ENCODE peak calls at places on chromosomes 13 and 19, in four cellular contexts. P, Y, V and C are unnamed samples.
A peak's percentile ranks its signal among the peaks of the same experiment; 100 is the strongest.

GRCh38 chr19:35608250-35608649 is 4.3 kb upstream of the HAUS5 start:
- DNase-seq in P (no peak), Y (peak; percentile 11), V (no peak), C (no peak)

GRCh38 chr13:93226065-93226622 is 463 bp upstream of the GPC6 start:
- DNase-seq in P (no peak), Y (no peak), V (no peak), C (no peak)

GRCh38 chr13:113989585-113990300 is 15.9 kb upstream of the C13orf46 start:
- DNase-seq in P (no peak), Y (peak; percentile 56), V (no peak), C (no peak)

GRCh38 chr19:10699650-10700335 is 1.4 kb upstream of the QTRT1 start:
- DNase-seq in P (no peak), Y (peak; percentile 71), V (peak; percentile 35), C (no peak)

GRCh38 chr19:15737722-15738121 is at the start of gene OR10H3:
- DNase-seq in P (no peak), Y (no peak), V (no peak), C (no peak)

GRCh38 chr13:41061075-41061913 is at the start of gene WBP4:
- DNase-seq in P (peak; percentile 71), Y (peak; percentile 96), V (peak; percentile 82), C (peak; percentile 75)

GRCh38 chr19:38932425-38933179 is 1.9 kb downstream of the MRPS12 start:
- DNase-seq in P (peak; percentile 20), Y (peak; percentile 45), V (no peak), C (no peak)

GRCh38 chr19:289651-290538 is 1.3 kb downstream of the PLPP2 start:
- DNase-seq in P (peak; percentile 45), Y (no peak), V (no peak), C (peak; percentile 37)

GRCh38 chr13:59391696-59392095 is 772.0 kb downstream of the DIAPH3 start:
- DNase-seq in P (peak; percentile 7), Y (peak; percentile 84), V (peak; percentile 45), C (peak; percentile 32)

GRCh38 chr13:22960827-22961226 is 220.0 kb upstream of the SGCG start:
- DNase-seq in P (no peak), Y (no peak), V (no peak), C (no peak)

GRCh38 chr19:33678796-33679195 is 57.0 kb downstream of the CHST8 start:
- DNase-seq in P (no peak), Y (no peak), V (no peak), C (no peak)

GRCh38 chr19:30116984-30117555 is 175.0 kb downstream of the URI1 start:
- DNase-seq in P (no peak), Y (no peak), V (no peak), C (no peak)

GRCh38 chr19:13841339-13842293 is 35.3 kb upstream of the NANOS3 start:
- DNase-seq in P (no peak), Y (peak; percentile 53), V (no peak), C (no peak)

GRCh38 chr19:30255783-30256509 is 116.2 kb upstream of the ZNF536 start:
- DNase-seq in P (no peak), Y (no peak), V (no peak), C (no peak)

GRCh38 chr13:44084146-44084545 is 204.4 kb downstream of the LACC1 start:
- DNase-seq in P (no peak), Y (no peak), V (no peak), C (no peak)

GRCh38 chr19:8451377-8451776 is 6.6 kb downstream of the HNRNPM start:
- DNase-seq in P (no peak), Y (no peak), V (no peak), C (no peak)

GRCh38 chr19:42540071-42540553 is 11.8 kb upstream of the CEACAM1 start:
- DNase-seq in P (no peak), Y (no peak), V (no peak), C (no peak)

GRCh38 chr19:1285737-1286360 is at the start of gene EFNA2:
- DNase-seq in P (peak; percentile 75), Y (no peak), V (no peak), C (no peak)

GRCh38 chr19:35717665-35718344 is at the start of gene KMT2B:
- DNase-seq in P (peak; percentile 95), Y (no peak), V (no peak), C (peak; percentile 99)

GRCh38 chr19:31504221-31504620 is 155.0 kb upstream of the TSHZ3 start:
- DNase-seq in P (no peak), Y (no peak), V (no peak), C (no peak)

GRCh38 chr13:51241720-51242119 is 19.5 kb downstream of the FAM124A start:
- DNase-seq in P (no peak), Y (peak; percentile 60), V (no peak), C (no peak)
- TF ChIP-seq SPI1 in P (no peak), Y (no peak), V (no peak), C (no peak)

DNA sequence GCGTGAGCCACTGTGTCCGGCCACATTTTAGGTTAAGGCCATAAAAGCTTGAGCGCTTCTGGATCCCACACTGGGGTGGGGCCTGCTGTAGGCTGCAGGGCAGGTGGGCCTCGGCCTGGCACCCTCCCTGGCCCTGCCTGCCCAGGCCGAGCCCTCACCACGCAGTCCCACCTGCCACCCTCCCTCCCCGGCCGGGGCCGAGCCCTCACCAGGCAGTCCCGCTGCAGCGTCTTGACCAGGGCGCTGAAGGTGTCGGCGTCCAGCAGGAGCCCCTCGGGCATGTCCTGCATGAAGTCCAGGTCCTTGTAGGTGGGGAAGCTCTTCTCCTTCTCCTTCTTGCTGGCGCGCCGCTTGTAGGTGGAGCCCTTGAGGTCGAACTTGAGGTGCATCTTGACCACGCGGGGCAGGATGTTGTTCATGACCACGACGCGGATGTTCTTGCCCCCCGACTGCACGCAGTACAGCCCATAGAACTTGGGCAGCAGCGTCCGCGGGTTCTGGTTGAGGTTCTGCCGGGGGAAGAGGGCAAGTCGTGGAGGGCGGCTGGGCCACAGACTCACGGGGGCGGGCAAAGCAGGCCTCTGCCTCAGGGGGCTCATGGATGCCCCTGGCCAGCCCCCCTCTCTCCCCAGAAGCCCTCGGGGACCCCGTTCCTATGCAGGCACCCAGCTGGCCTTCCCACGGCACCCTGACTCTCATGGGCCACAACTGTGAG is 26.6 kb upstream of the CACTIN start:
- DNase-seq in P (no peak), Y (no peak), V (no peak), C (no peak)
- TF ChIP-seq SPI1 in P (no peak), Y (no peak), V (no peak), C (no peak)

DNA sequence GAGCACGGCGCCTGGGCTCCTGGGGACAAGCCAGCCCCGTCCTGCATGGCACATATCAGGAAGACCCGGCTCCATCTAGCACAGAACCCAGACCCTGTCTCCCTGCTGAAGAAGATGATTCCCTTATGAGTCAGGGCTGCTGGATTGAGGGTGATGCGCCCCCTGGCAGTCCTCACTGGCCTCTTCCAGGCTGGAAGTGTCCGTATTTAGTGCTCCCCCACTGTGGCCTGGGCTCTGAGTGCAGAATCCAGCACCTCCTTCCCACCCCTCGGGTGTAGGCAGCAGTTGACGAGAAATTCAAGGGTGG is 14.9 kb downstream of the COMP start:
- DNase-seq in P (peak; percentile 54), Y (no peak), V (no peak), C (no peak)
- TF ChIP-seq SPI1 in P (no peak), Y (no peak), V (no peak), C (no peak)

GRCh38 chr13:102373221-102373620 is 28.6 kb downstream of the FGF14 start:
- DNase-seq in P (no peak), Y (no peak), V (no peak), C (no peak)
- TF ChIP-seq SPI1 in P (no peak), Y (no peak), V (no peak), C (no peak)

GRCh38 chr13:100209857-100210580 is 121.1 kb downstream of the PCCA start:
- DNase-seq in P (no peak), Y (no peak), V (no peak), C (no peak)

GRCh38 chr13:100212904-100213538 is 124.1 kb downstream of the PCCA start:
- DNase-seq in P (no peak), Y (no peak), V (no peak), C (no peak)

GRCh38 chr13:100208596-100208995 is 119.7 kb downstream of the PCCA start:
- DNase-seq in P (no peak), Y (no peak), V (no peak), C (no peak)

GRCh38 chr13:100213576-100213975 is 124.7 kb downstream of the PCCA start:
- DNase-seq in P (no peak), Y (no peak), V (no peak), C (no peak)

GRCh38 chr13:100210966-100211710 is 122.2 kb downstream of the PCCA start:
- DNase-seq in P (no peak), Y (no peak), V (no peak), C (no peak)
- TF ChIP-seq SPI1 in P (no peak), Y (no peak), V (no peak), C (peak; percentile 41)

GRCh38 chr19:48466571-48467325 is 2.4 kb upstream of the CYTH2 start:
- DNase-seq in P (no peak), Y (no peak), V (no peak), C (no peak)
- TF ChIP-seq SPI1 in P (no peak), Y (no peak), V (no peak), C (no peak)